ENCODE peak calls at places on chromosomes 2 and 18, in five cellular contexts. V is dorsolateral prefrontal cortex, Z is HFF-Myc, G is psoas muscle, S is hepatocyte. L is an unnamed sample.

GRCh38 chr2:178234648-178235047 is 40.3 kb downstream of the OSBPL6 start:
- DNase-seq in G (no peak), S (no peak), Z (no peak), V (no peak), L (no peak)

GRCh38 chr2:46509804-46510203 is 30.4 kb downstream of the TMEM247 start:
- DNase-seq in Z (no peak), V (no peak), G (no peak), S (no peak), L (no peak)

GRCh38 chr2:229800997-229801754 is 86.8 kb upstream of the DNER start:
- DNase-seq in V (peak), G (peak), Z (peak), S (peak), L (peak)

GRCh38 chr2:3099145-3099859 is 278.3 kb downstream of the EIPR1 start:
- DNase-seq in Z (no peak), G (no peak), V (no peak), S (no peak), L (no peak)

GRCh38 chr2:27123302-27124150 is at the start of gene ABHD1:
- DNase-seq in Z (no peak), G (peak), V (peak), S (peak), L (no peak)

GRCh38 chr2:221060335-221060734 is 511.8 kb downstream of the EPHA4 start:
- DNase-seq in S (no peak), Z (no peak), G (no peak), V (no peak), L (no peak)

GRCh38 chr2:10433948-10434884 is 13.9 kb downstream of the ODC1 start:
- DNase-seq in Z (no peak), S (no peak), G (peak), V (no peak), L (no peak)

GRCh38 chr2:233209978-233210680 is 41.3 kb upstream of the ATG16L1 start:
- DNase-seq in S (no peak), G (no peak), V (no peak), Z (no peak), L (no peak)

GRCh38 chr2:5392658-5393057 is 299.5 kb upstream of the SOX11 start:
- DNase-seq in Z (no peak), S (no peak), G (no peak), V (no peak), L (no peak)

GRCh38 chr2:16933355-16933754 is 267.7 kb upstream of the CYRIA start:
- DNase-seq in G (no peak), S (no peak), Z (no peak), V (no peak), L (no peak)

DNA sequence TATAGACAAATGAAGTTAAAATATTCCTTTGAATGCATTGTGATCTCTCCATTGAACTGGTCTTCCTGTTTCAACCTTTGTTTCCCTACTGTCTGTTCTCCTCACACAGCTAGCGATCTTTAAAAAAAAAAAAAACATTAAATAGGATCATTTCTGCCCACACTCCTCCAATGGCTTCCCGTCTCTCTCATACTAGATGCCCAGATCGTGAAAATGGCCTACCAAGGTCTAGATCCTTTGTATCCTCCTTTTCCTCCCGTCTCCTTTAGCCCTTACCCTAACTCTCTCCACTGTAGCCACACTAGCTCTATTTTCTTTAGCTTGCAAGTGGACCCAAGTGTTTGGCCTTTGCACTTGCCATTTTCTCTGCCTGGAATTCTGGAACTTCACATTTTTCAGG is 2.5 kb downstream of the FAM171B start:
- DNase-seq in S (no peak), G (no peak), V (no peak), Z (no peak), L (no peak)
- H3K4me3 ChIP-seq in S (no peak), G (no peak), V (peak), Z (no peak), L (no peak)

DNA sequence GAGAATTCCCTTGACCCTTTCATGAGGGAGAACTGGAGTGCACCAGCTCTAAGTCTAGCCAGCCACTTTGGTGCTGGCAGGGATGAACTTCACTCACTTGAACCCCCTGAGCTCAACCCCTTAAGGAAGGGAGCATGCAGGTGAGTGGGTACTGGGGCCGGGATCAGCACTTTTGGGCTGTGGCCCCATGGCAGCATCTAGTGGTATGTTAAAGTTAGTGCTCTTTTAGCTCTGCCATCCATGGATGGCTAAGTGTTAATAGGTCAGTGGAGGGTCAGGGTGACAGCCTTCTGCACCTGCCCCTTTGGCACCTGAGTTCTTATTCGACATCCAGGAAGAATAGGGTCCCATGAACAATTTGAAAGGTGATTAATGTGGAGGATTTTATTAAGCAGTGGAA is 689.0 kb upstream of the FSHR start:
- DNase-seq in G (no peak), S (no peak), Z (no peak), V (no peak), L (no peak)
- TF ChIP-seq CTCF in G (no peak), S (no peak), Z (no peak), V (no peak), L (no peak)

GRCh38 chr2:24463271-24463670 is 27.8 kb upstream of the NCOA1 start:
- DNase-seq in Z (no peak), G (no peak), V (no peak), S (no peak), L (no peak)

GRCh38 chr2:24457730-24458129 is 33.3 kb upstream of the NCOA1 start:
- DNase-seq in V (no peak), S (no peak), G (no peak), Z (no peak), L (no peak)

GRCh38 chr2:24456610-24457556 is 34.2 kb upstream of the NCOA1 start:
- DNase-seq in V (peak), Z (peak), S (peak), G (peak), L (peak)

GRCh38 chr2:24461685-24462084 is 29.4 kb upstream of the NCOA1 start:
- DNase-seq in Z (no peak), G (no peak), V (no peak), S (no peak), L (no peak)

GRCh38 chr2:24459224-24459799 is 31.7 kb upstream of the NCOA1 start:
- DNase-seq in G (peak), S (no peak), Z (no peak), V (no peak), L (no peak)
- H3K4me3 ChIP-seq in G (no peak), S (no peak), Z (no peak), V (no peak), L (no peak)

DNA sequence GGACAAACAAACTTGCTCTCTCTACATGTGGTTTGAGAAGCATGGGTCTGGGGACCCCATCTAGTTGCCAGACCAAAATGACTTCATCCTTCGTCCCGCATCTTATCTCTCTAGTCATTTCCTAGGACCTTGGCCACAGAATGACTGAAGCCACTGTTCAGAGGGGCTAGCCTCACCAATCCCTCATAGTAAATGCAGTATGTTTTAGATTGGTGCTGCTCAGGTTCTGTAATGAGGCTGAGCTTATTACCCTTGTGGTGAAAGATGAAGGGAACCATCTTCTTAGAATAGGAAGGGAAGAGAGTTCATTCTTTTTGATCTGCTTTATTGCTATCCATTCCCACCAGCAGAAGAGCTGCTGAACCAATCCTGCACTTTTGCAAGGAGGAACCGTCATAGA is 436.6 kb downstream of the LPIN1 start:
- DNase-seq in G (no peak), Z (no peak), S (no peak), V (no peak), L (no peak)
- TF ChIP-seq CTCF in G (no peak), Z (no peak), S (no peak), V (no peak), L (no peak)

GRCh38 chr2:219475278-219475677 is 23.4 kb upstream of the GMPPA start:
- DNase-seq in S (no peak), Z (no peak), G (peak), V (no peak), L (no peak)

GRCh38 chr2:219474285-219475060 is 24.2 kb upstream of the GMPPA start:
- DNase-seq in G (no peak), V (no peak), Z (no peak), S (no peak), L (no peak)

GRCh38 chr2:219477815-219478214 is 20.9 kb upstream of the GMPPA start:
- DNase-seq in V (no peak), S (no peak), G (peak), Z (no peak), L (no peak)

GRCh38 chr2:219476605-219477578 is 21.8 kb upstream of the GMPPA start:
- DNase-seq in S (no peak), Z (no peak), G (peak), V (no peak), L (no peak)

GRCh38 chr2:219475697-219476604 is 22.7 kb upstream of the GMPPA start:
- DNase-seq in G (peak), S (peak), Z (no peak), V (no peak), L (no peak)
- H3K4me3 ChIP-seq in G (no peak), S (no peak), Z (no peak), V (no peak), L (no peak)

DNA sequence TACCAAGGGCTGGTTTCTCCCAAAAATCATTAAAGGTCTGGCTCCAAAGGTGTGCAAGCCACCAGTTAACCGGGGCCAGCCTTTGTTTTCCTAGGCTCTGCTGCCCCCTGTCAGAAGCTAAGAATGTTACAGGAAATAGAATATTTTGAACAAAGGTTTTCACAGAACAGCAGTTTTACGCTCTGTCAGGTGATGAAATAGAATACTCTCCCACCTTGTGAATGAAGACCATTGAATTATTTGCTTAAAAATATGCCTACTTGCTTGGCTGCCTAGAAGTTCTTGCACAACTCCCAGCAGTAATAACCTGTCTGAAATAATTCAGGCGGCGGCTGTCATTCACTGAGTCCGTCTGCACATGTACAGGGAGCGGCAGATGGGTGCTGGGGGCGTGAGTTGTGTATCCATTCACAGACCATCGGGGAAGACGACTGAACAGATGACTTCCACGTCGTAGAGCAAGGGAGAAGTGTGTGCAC is 56.3 kb downstream of the SF3B1 start:
- DNase-seq in V (no peak), G (peak), Z (no peak), S (peak), L (no peak)
- TF ChIP-seq CTCF in V (peak), G (peak), Z (peak), S (peak), L (peak)

GRCh38 chr2:142591408-142591807 is 286.1 kb upstream of the KYNU start:
- DNase-seq in G (no peak), Z (no peak), V (no peak), S (no peak), L (no peak)

GRCh38 chr2:142585785-142586184 is 291.7 kb upstream of the KYNU start:
- DNase-seq in V (no peak), S (no peak), Z (no peak), G (no peak), L (no peak)

GRCh38 chr2:142586693-142587432 is 290.6 kb upstream of the KYNU start:
- DNase-seq in G (no peak), V (no peak), S (no peak), Z (no peak), L (no peak)

GRCh38 chr2:142592171-142592570 is 285.3 kb upstream of the KYNU start:
- DNase-seq in V (no peak), Z (no peak), G (no peak), S (no peak), L (no peak)

DNA sequence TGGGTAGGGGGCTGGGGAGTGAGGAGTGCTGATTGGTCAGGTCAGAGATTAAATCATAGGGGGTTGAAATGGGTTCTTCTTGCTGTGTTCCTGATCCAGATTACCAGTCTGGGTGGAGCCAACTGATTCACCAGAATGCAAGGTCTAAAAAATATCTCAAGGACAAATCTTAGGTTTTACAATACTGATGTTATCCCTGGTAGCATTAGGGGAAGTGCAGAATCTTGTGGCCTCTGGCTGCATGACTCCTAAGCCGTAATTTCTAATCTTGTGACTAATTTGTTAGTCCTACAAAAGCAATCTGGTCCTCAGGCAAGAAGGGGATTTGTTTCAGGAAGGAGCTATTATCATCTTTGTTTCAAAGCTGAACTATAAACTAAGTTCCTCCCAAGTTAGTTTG is 289.2 kb upstream of the KYNU start:
- DNase-seq in V (no peak), Z (no peak), S (no peak), G (no peak), L (no peak)
- H3K4me3 ChIP-seq in V (no peak), Z (no peak), S (no peak), G (no peak), L (no peak)

GRCh38 chr2:118761791-118762190 is 85.7 kb downstream of the EN1 start:
- DNase-seq in Z (no peak), G (no peak), V (no peak), S (no peak), L (no peak)

GRCh38 chr2:118764855-118765254 is 82.6 kb downstream of the EN1 start:
- DNase-seq in S (no peak), V (no peak), Z (no peak), G (no peak), L (no peak)

DNA sequence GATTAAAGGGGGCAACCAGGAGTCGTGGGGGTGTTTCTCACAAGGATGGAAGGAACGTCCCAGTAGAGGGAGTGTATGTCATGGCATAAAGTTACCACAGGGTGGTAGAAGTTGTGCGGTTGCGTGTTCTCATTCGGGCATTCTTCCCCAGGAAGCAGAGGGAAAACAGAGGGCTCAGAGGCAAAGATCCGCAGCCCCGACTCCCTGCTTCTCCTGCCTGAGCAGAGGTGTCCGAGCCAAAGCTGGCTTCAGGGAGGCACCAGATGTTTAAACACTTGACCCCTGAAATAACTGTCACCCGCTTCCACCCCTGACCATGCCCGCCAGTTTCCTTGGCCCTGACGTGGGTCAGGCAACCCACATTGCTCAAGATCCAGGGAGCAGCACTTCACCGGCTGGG is 83.7 kb downstream of the EN1 start:
- DNase-seq in S (peak), G (no peak), V (no peak), Z (no peak), L (no peak)
- TF ChIP-seq CTCF in S (peak), G (peak), V (peak), Z (no peak), L (peak)

GRCh38 chr2:237474931-237475703 is 11.9 kb upstream of the MLPH start:
- DNase-seq in G (peak), S (peak), V (peak), Z (no peak), L (no peak)

GRCh38 chr2:237472187-237472712 is 14.8 kb upstream of the MLPH start:
- DNase-seq in G (no peak), Z (no peak), V (no peak), S (no peak), L (no peak)

GRCh38 chr2:237472909-237473308 is 14.1 kb upstream of the MLPH start:
- DNase-seq in Z (no peak), S (no peak), V (no peak), G (no peak), L (no peak)

GRCh38 chr2:237474511-237474911 is 12.5 kb upstream of the MLPH start:
- DNase-seq in Z (no peak), G (peak), S (no peak), V (no peak), L (no peak)

GRCh38 chr2:237473474-237474453 is 13.3 kb upstream of the MLPH start:
- DNase-seq in Z (no peak), V (no peak), S (no peak), G (no peak), L (no peak)
- H3K4me3 ChIP-seq in Z (no peak), V (no peak), S (no peak), G (no peak), L (no peak)

GRCh38 chr18:45741056-45741455 is 17.1 kb downstream of the SLC14A1 start:
- DNase-seq in G (no peak), V (no peak), S (no peak), Z (no peak), L (no peak)

GRCh38 chr18:45739268-45739667 is 15.3 kb downstream of the SLC14A1 start:
- DNase-seq in G (no peak), S (no peak), V (no peak), Z (no peak), L (no peak)

GRCh38 chr18:45734944-45735343 is 11.0 kb downstream of the SLC14A1 start:
- DNase-seq in G (no peak), S (no peak), V (no peak), Z (no peak), L (no peak)

GRCh38 chr18:45739848-45740247 is 15.9 kb downstream of the SLC14A1 start:
- DNase-seq in V (no peak), S (no peak), G (no peak), Z (no peak), L (no peak)

DNA sequence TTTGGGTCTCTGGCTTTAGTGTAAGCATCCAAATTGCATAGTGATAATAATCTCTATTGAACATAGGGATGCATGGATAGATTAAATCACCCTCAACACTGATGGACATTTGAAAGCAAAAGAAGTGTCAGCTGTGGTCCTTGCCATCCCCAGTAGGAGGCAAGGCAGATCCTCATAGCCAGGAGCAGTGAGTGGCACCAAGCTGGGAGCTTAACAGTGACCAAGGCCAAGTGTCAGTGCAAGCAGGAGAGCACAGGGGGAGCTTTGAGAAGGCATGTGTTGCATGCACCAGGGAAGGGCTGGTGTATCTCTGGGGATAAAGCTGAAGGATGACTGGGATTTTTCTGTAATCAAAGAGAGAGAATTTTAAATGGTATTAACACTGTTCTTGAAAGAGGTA is 14.7 kb downstream of the SLC14A1 start:
- DNase-seq in V (no peak), Z (no peak), G (no peak), S (no peak), L (no peak)
- TF ChIP-seq CTCF in V (no peak), Z (no peak), G (no peak), S (no peak), L (no peak)